ENCODE peak calls at places on chromosomes 5 and 9, in six cellular contexts. One of them, this sample, is unnamed.

GRCh38 chr9:116469128-116469527 is 218.0 kb upstream of the TRIM32 start:
- DNase-seq in Panc1: no peak
- DNase-seq in fibroblast of lung: no peak
- DNase-seq in fibroblast of mammary gland: no peak
- DNase-seq in cardiac fibroblast: no peak
- DNase-seq in PC-3: no peak
- DNase-seq in this sample: no peak

GRCh38 chr5:20972419-20972925 is 984.5 kb upstream of the CDH18 start:
- DNase-seq in PC-3: peak; percentile 79
- DNase-seq in Panc1: peak; percentile 89
- DNase-seq in fibroblast of mammary gland: peak; percentile 5
- DNase-seq in cardiac fibroblast: peak; percentile 67
- DNase-seq in fibroblast of lung: peak; percentile 96
- DNase-seq in this sample: peak; percentile 62

GRCh38 chr5:132364319-132364718 is 5.2 kb upstream of the SLC22A5 start:
- DNase-seq in fibroblast of lung: peak; percentile 90
- DNase-seq in cardiac fibroblast: peak; percentile 93
- DNase-seq in fibroblast of mammary gland: peak; percentile 95
- DNase-seq in Panc1: no peak
- DNase-seq in PC-3: peak; percentile 80
- DNase-seq in this sample: peak; percentile 81

GRCh38 chr5:144254552-144254951 is 83.9 kb downstream of the KCTD16 start:
- DNase-seq in Panc1: no peak
- DNase-seq in PC-3: no peak
- DNase-seq in fibroblast of mammary gland: no peak
- DNase-seq in cardiac fibroblast: no peak
- DNase-seq in fibroblast of lung: no peak
- DNase-seq in this sample: no peak

GRCh38 chr5:95273956-95274520 is 10.9 kb downstream of the MCTP1 start:
- DNase-seq in PC-3: no peak
- DNase-seq in Panc1: no peak
- DNase-seq in fibroblast of mammary gland: no peak
- DNase-seq in cardiac fibroblast: no peak
- DNase-seq in fibroblast of lung: no peak
- DNase-seq in this sample: no peak

GRCh38 chr5:73444499-73445432 is 3.8 kb downstream of the FOXD1 start:
- DNase-seq in PC-3: no peak
- DNase-seq in fibroblast of mammary gland: no peak
- DNase-seq in cardiac fibroblast: no peak
- DNase-seq in fibroblast of lung: peak; percentile 42
- DNase-seq in Panc1: no peak
- DNase-seq in this sample: peak; percentile 54

GRCh38 chr5:139574641-139575312 is 13.6 kb downstream of the UBE2D2 start:
- DNase-seq in Panc1: no peak
- DNase-seq in PC-3: peak; percentile 60
- DNase-seq in cardiac fibroblast: peak; percentile 61
- DNase-seq in fibroblast of mammary gland: peak; percentile 59
- DNase-seq in fibroblast of lung: peak; percentile 60
- DNase-seq in this sample: peak; percentile 79

GRCh38 chr5:126544087-126544740 is 50.8 kb downstream of the ALDH7A1 start:
- DNase-seq in PC-3: peak; percentile 44
- DNase-seq in cardiac fibroblast: peak; percentile 57
- DNase-seq in Panc1: peak; percentile 32
- DNase-seq in fibroblast of mammary gland: peak; percentile 44
- DNase-seq in fibroblast of lung: peak; percentile 42
- DNase-seq in this sample: peak; percentile 74

GRCh38 chr9:318646-319045 is 104.0 kb downstream of the DOCK8 start:
- DNase-seq in fibroblast of lung: no peak
- DNase-seq in PC-3: no peak
- DNase-seq in cardiac fibroblast: no peak
- DNase-seq in fibroblast of mammary gland: no peak
- DNase-seq in Panc1: no peak
- DNase-seq in this sample: no peak

GRCh38 chr9:17613723-17614122 is 34.9 kb downstream of the SH3GL2 start:
- DNase-seq in PC-3: peak; percentile 93
- DNase-seq in cardiac fibroblast: peak; percentile 43
- DNase-seq in fibroblast of mammary gland: peak; percentile 85
- DNase-seq in fibroblast of lung: peak; percentile 92
- DNase-seq in Panc1: no peak
- DNase-seq in this sample: peak; percentile 36

GRCh38 chr5:94385767-94386166 is 232.6 kb downstream of the KIAA0825 start:
- DNase-seq in fibroblast of lung: no peak
- DNase-seq in fibroblast of mammary gland: no peak
- DNase-seq in Panc1: no peak
- DNase-seq in PC-3: peak; percentile 6
- DNase-seq in cardiac fibroblast: no peak
- DNase-seq in this sample: no peak

GRCh38 chr5:18465833-18466681 is 831.8 kb downstream of the TAF11L14 start:
- DNase-seq in fibroblast of lung: peak; percentile 56
- DNase-seq in cardiac fibroblast: peak; percentile 38
- DNase-seq in fibroblast of mammary gland: peak; percentile 46
- DNase-seq in PC-3: peak; percentile 82
- DNase-seq in Panc1: peak; percentile 77
- DNase-seq in this sample: peak; percentile 62

GRCh38 chr9:101365181-101365580 is 19.6 kb downstream of the BAAT start:
- DNase-seq in cardiac fibroblast: no peak
- DNase-seq in PC-3: no peak
- DNase-seq in Panc1: no peak
- DNase-seq in fibroblast of lung: peak; percentile 67
- DNase-seq in fibroblast of mammary gland: peak; percentile 56
- DNase-seq in this sample: peak; percentile 14

GRCh38 chr5:177437623-177438022 is 9.0 kb upstream of the PRR7 start:
- DNase-seq in Panc1: no peak
- DNase-seq in fibroblast of lung: no peak
- DNase-seq in cardiac fibroblast: no peak
- DNase-seq in fibroblast of mammary gland: no peak
- DNase-seq in PC-3: no peak
- DNase-seq in this sample: no peak

GRCh38 chr9:16154570-16155078 is 601.8 kb downstream of the CCDC171 start:
- DNase-seq in fibroblast of lung: peak; percentile 37
- DNase-seq in PC-3: peak; percentile 20
- DNase-seq in cardiac fibroblast: no peak
- DNase-seq in fibroblast of mammary gland: peak; percentile 35
- DNase-seq in Panc1: no peak
- DNase-seq in this sample: peak; percentile 30

GRCh38 chr9:87829756-87830155 is 52.9 kb upstream of the SPATA31E1 start:
- DNase-seq in PC-3: peak; percentile 30
- DNase-seq in fibroblast of lung: no peak
- DNase-seq in Panc1: no peak
- DNase-seq in cardiac fibroblast: no peak
- DNase-seq in fibroblast of mammary gland: no peak
- DNase-seq in this sample: peak; percentile 28

GRCh38 chr9:116737137-116737546 is 50.0 kb downstream of the TRIM32 start:
- DNase-seq in fibroblast of mammary gland: peak; percentile 68
- DNase-seq in fibroblast of lung: peak; percentile 72
- DNase-seq in PC-3: peak; percentile 78
- DNase-seq in cardiac fibroblast: peak; percentile 78
- DNase-seq in Panc1: peak; percentile 33
- DNase-seq in this sample: peak; percentile 83

GRCh38 chr5:150043657-150044333 is 42.6 kb downstream of the CSF1R start:
- DNase-seq in fibroblast of lung: no peak
- DNase-seq in fibroblast of mammary gland: no peak
- DNase-seq in PC-3: no peak
- DNase-seq in cardiac fibroblast: no peak
- DNase-seq in Panc1: no peak
- DNase-seq in this sample: no peak

GRCh38 chr5:2102821-2103776 is 220.4 kb upstream of the IRX4 start:
- DNase-seq in fibroblast of mammary gland: no peak
- DNase-seq in cardiac fibroblast: no peak
- DNase-seq in Panc1: no peak
- DNase-seq in fibroblast of lung: no peak
- DNase-seq in PC-3: no peak
- DNase-seq in this sample: peak; percentile 34

GRCh38 chr9:20419552-20419951 is 202.7 kb downstream of the MLLT3 start:
- DNase-seq in fibroblast of lung: no peak
- DNase-seq in PC-3: no peak
- DNase-seq in cardiac fibroblast: peak; percentile 3
- DNase-seq in Panc1: no peak
- DNase-seq in fibroblast of mammary gland: no peak
- DNase-seq in this sample: no peak

GRCh38 chr9:17116400-17116837 is 18.4 kb upstream of the CNTLN start:
- DNase-seq in Panc1: no peak
- DNase-seq in fibroblast of mammary gland: peak; percentile 66
- DNase-seq in fibroblast of lung: peak; percentile 68
- DNase-seq in cardiac fibroblast: peak; percentile 56
- DNase-seq in PC-3: peak; percentile 60
- DNase-seq in this sample: peak; percentile 67

GRCh38 chr9:87850405-87850804 is 32.3 kb upstream of the SPATA31E1 start:
- DNase-seq in fibroblast of mammary gland: peak; percentile 96
- DNase-seq in PC-3: peak; percentile 51
- DNase-seq in Panc1: no peak
- DNase-seq in fibroblast of lung: peak; percentile 63
- DNase-seq in cardiac fibroblast: peak; percentile 49
- DNase-seq in this sample: peak; percentile 59

GRCh38 chr9:4005896-4006295 is 294.0 kb downstream of the GLIS3 start:
- DNase-seq in cardiac fibroblast: no peak
- DNase-seq in fibroblast of lung: no peak
- DNase-seq in Panc1: no peak
- DNase-seq in PC-3: no peak
- DNase-seq in fibroblast of mammary gland: no peak
- DNase-seq in this sample: no peak

GRCh38 chr9:100322954-100323536 is 29.7 kb downstream of the TEX10 start:
- DNase-seq in Panc1: no peak
- DNase-seq in fibroblast of lung: peak; percentile 60
- DNase-seq in PC-3: peak; percentile 44
- DNase-seq in fibroblast of mammary gland: peak; percentile 55
- DNase-seq in cardiac fibroblast: peak; percentile 63
- DNase-seq in this sample: peak; percentile 69

DNA sequence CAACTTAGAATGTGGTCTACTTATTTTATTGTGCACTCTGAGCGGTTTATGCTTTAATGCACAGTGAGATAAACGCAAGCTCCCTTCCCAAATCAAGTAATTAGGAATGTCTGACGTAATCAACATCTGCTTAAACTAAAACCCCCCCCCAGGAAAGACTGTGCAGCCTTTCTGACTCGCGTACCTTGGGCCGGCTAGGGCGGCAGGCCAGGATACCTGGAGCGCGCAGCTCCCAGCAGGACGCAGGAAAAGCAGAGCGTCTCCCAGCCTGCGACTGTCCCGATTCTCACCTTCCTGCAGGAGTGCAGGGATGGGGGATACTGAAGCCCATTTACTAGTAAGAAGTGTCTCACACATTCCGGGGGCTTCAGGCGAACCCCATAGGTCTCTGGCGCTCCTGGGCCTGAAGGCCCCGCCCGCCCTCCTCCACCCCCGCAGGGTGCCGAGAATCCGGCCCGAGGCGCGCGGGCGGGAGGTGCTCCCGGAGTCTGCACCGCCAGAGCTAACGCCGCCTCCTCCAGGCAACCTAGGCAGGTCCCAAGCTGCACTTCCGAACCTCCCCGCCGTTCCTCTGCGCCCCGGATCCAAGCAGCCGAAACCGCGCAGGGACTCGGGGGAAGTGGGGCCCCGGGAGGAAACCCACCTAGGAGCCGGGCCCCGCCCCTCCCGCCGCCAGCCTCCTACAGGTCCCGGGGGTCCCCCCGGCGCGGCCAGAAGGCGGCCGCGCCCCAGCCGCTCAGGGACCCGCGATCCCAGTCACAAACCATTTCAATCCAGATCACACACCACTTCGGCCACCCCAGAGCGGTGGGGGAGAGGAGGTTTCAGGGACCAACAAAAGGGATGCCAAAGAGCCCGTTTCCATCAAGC is 1.4 kb downstream of the ROR2 start:
- DNase-seq in cardiac fibroblast: peak; percentile 72
- DNase-seq in Panc1: no peak
- DNase-seq in fibroblast of mammary gland: peak; percentile 51
- DNase-seq in PC-3: no peak
- DNase-seq in fibroblast of lung: peak; percentile 50
- DNase-seq in this sample: peak; percentile 78
- H3K4me3 ChIP-seq in cardiac fibroblast: peak overlapping the region; percentile 10
- H3K4me3 ChIP-seq in Panc1: peak overlapping the region; percentile 48
- H3K4me3 ChIP-seq in fibroblast of mammary gland: peak overlapping the region; percentile 73
- H3K4me3 ChIP-seq in PC-3: peak overlapping the region; percentile 12
- H3K4me3 ChIP-seq in fibroblast of lung: peak overlapping the region; percentile 74
- H3K4me3 ChIP-seq in this sample: peak overlapping the region; percentile 71

DNA sequence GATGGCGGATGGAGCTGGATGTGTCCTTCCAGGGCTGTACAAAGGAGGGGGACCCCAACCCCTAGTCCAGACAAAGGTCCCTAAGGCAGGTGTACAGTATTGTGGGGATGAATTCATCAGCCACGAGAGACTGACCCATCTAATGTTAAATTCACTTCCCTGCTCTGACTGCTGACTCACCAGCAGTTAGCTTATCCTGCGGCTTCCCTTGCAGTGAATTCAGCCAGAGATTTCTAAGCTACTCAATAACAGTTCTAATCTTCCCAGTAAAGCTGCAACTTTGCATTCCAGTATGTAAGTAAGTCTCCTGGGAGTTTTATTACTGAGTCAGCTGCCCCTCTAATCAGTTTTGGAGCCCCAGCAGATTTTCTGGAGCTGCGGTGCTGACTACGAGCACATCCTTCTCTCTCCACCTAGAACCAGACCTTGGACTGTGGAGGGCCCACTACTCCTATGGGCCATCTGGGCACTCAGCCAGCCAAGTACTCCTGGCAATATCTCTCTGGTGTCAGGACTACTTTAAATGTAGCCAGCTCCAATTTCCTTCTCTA is 16.1 kb downstream of the B4GALT1 start:
- DNase-seq in PC-3: peak; percentile 80
- DNase-seq in fibroblast of lung: peak; percentile 97
- DNase-seq in fibroblast of mammary gland: peak; percentile 97
- DNase-seq in Panc1: no peak
- DNase-seq in cardiac fibroblast: peak; percentile 98
- DNase-seq in this sample: peak; percentile 98
- H3K4me3 ChIP-seq in PC-3: peak overlapping the region; percentile 35
- H3K4me3 ChIP-seq in fibroblast of lung: peak overlapping the region; percentile 6
- H3K4me3 ChIP-seq in fibroblast of mammary gland: no peak overlapping the region
- H3K4me3 ChIP-seq in Panc1: peak overlapping the region; percentile 31
- H3K4me3 ChIP-seq in cardiac fibroblast: peak overlapping the region; percentile 29
- H3K4me3 ChIP-seq in this sample: no peak overlapping the region

GRCh38 chr9:84856181-84856632 is 186.7 kb downstream of the NTRK2 start:
- DNase-seq in fibroblast of mammary gland: peak; percentile 59
- DNase-seq in fibroblast of lung: no peak
- DNase-seq in PC-3: no peak
- DNase-seq in cardiac fibroblast: peak; percentile 42
- DNase-seq in Panc1: no peak
- DNase-seq in this sample: no peak
- H3K4me3 ChIP-seq in fibroblast of mammary gland: no peak overlapping the region
- H3K4me3 ChIP-seq in fibroblast of lung: no peak overlapping the region
- H3K4me3 ChIP-seq in PC-3: no peak overlapping the region
- H3K4me3 ChIP-seq in cardiac fibroblast: no peak overlapping the region
- H3K4me3 ChIP-seq in Panc1: no peak overlapping the region
- H3K4me3 ChIP-seq in this sample: no peak overlapping the region

GRCh38 chr9:83238871-83239624 is 176.1 kb upstream of the RASEF start:
- DNase-seq in cardiac fibroblast: peak; percentile 38
- DNase-seq in PC-3: no peak
- DNase-seq in fibroblast of lung: no peak
- DNase-seq in fibroblast of mammary gland: peak; percentile 49
- DNase-seq in Panc1: no peak
- DNase-seq in this sample: peak; percentile 21

GRCh38 chr9:83245979-83246659 is 183.2 kb upstream of the RASEF start:
- DNase-seq in Panc1: no peak
- DNase-seq in cardiac fibroblast: no peak
- DNase-seq in PC-3: no peak
- DNase-seq in fibroblast of lung: no peak
- DNase-seq in fibroblast of mammary gland: no peak
- DNase-seq in this sample: no peak

GRCh38 chr9:83240671-83241070 is 177.7 kb upstream of the RASEF start:
- DNase-seq in Panc1: no peak
- DNase-seq in cardiac fibroblast: no peak
- DNase-seq in fibroblast of mammary gland: no peak
- DNase-seq in PC-3: no peak
- DNase-seq in fibroblast of lung: no peak
- DNase-seq in this sample: no peak

GRCh38 chr9:83239787-83240186 is 176.8 kb upstream of the RASEF start:
- DNase-seq in PC-3: no peak
- DNase-seq in fibroblast of lung: no peak
- DNase-seq in cardiac fibroblast: peak; percentile 57
- DNase-seq in fibroblast of mammary gland: peak; percentile 58
- DNase-seq in Panc1: no peak
- DNase-seq in this sample: peak; percentile 8

GRCh38 chr9:83242066-83242465 is 179.1 kb upstream of the RASEF start:
- DNase-seq in fibroblast of lung: no peak
- DNase-seq in fibroblast of mammary gland: no peak
- DNase-seq in PC-3: peak; percentile 11
- DNase-seq in Panc1: no peak
- DNase-seq in cardiac fibroblast: no peak
- DNase-seq in this sample: no peak
- H3K4me3 ChIP-seq in fibroblast of lung: no peak overlapping the region
- H3K4me3 ChIP-seq in fibroblast of mammary gland: no peak overlapping the region
- H3K4me3 ChIP-seq in PC-3: no peak overlapping the region
- H3K4me3 ChIP-seq in Panc1: no peak overlapping the region
- H3K4me3 ChIP-seq in cardiac fibroblast: no peak overlapping the region
- H3K4me3 ChIP-seq in this sample: no peak overlapping the region

This sample was measured in choroid plexus epithelial cell.